ENCODE peak calls at places on chromosomes 6 and 20, in four cellular contexts. J is GM12878, U is A549, D is K562. P is an unnamed sample.
A peak's percentile ranks its signal among the peaks of the same experiment; 100 is the strongest.

GRCh38 chr20:57619053-57619831 is 984 bp downstream of the ZBP1 start:
- DNase-seq in D (no peak), U (no peak), J (peak; percentile 93), P (no peak)

GRCh38 chr6:169096326-169096882 is 157.2 kb downstream of the THBS2 start:
- DNase-seq in D (no peak), J (no peak), U (no peak), P (no peak)

GRCh38 chr6:69820438-69820837 is 23.6 kb upstream of the LMBRD1 start:
- DNase-seq in J (no peak), U (no peak), D (no peak), P (no peak)

GRCh38 chr20:58145506-58146080 is 82.9 kb downstream of the ANKRD60 start:
- DNase-seq in D (no peak), U (no peak), J (no peak), P (no peak)

GRCh38 chr6:153108320-153108719 is 22.8 kb downstream of the RGS17 start:
- DNase-seq in U (no peak), D (no peak), J (no peak), P (no peak)

GRCh38 chr20:53918949-53919361 is 151.4 kb downstream of the BCAS1 start:
- DNase-seq in J (no peak), D (peak; percentile 48), U (no peak), P (no peak)

GRCh38 chr20:35992713-35993335 is 24.4 kb downstream of the CNBD2 start:
- DNase-seq in D (peak; percentile 85), J (peak; percentile 9), U (peak; percentile 87), P (peak; percentile 58)

GRCh38 chr20:18928626-18929025 is 115.0 kb downstream of the SCP2D1 start:
- DNase-seq in D (no peak), U (no peak), J (no peak), P (no peak)

GRCh38 chr20:38870733-38871559 is 55.3 kb upstream of the FAM83D start:
- DNase-seq in U (peak; percentile 49), D (peak; percentile 40), J (no peak), P (peak; percentile 1)

GRCh38 chr20:57821930-57822329 is 112.1 kb upstream of the PMEPA1 start:
- DNase-seq in D (no peak), J (no peak), U (no peak), P (no peak)

GRCh38 chr6:35343835-35344550 is 1.6 kb downstream of the PPARD start:
- DNase-seq in J (no peak), D (no peak), U (no peak), P (no peak)

GRCh38 chr20:45308078-45308778 is at the start of gene MATN4:
- DNase-seq in D (no peak), J (no peak), U (no peak), P (no peak)

GRCh38 chr6:47153066-47153755 is 111.1 kb upstream of the ADGRF1 start:
- DNase-seq in U (peak; percentile 48), D (no peak), J (no peak), P (peak; percentile 33)
- TF ChIP-seq ELK1 in U (no peak), D (no peak), J (no peak), P (no peak)

DNA sequence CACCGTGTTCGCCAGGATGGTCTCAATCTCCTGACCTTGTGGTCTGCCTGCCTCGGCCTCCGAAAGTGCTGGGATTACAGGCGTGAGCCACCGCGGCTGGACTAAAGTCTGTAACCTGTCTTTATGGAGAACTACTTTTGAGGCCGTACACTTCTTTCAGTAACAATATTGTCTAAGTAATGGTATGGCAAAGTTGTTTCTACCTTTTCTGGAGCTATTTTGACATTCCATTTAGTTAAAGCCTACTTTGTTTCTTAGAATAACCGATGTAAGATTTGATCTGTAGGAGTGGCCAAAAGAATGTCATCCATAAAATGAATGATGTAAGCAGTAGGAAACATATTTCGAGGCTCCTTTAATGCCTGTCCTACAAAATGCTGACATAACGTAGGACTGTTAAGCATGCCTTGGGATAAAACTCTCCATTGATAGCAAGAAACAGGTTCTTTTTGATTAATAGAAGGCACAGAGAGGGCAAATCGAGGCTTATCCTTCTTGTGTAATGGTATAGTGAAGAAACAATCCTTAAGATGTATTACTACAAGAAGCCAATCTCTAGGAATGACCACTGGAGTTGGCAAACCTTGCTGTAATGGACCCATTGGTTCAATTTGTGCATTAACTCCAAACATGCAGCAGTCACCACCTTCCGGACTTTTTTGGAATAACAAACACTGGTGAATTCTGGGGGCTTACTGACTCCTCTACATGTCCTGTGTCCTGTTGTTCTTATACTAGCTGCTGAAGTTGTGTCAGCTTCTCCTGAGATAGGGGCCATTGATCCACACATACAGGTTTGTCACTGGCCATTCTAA is 35.9 kb downstream of the HLA-DRA start:
- DNase-seq in U (no peak), D (no peak), J (no peak), P (no peak)
- TF ChIP-seq ELK1 in U (no peak), D (no peak), J (no peak), P (no peak)

GRCh38 chr6:12849420-12850200 is 133.0 kb downstream of the PHACTR1 start:
- DNase-seq in U (no peak), D (no peak), J (no peak), P (no peak)
- TF ChIP-seq ELK1 in U (no peak), D (no peak), J (no peak), P (no peak)

DNA sequence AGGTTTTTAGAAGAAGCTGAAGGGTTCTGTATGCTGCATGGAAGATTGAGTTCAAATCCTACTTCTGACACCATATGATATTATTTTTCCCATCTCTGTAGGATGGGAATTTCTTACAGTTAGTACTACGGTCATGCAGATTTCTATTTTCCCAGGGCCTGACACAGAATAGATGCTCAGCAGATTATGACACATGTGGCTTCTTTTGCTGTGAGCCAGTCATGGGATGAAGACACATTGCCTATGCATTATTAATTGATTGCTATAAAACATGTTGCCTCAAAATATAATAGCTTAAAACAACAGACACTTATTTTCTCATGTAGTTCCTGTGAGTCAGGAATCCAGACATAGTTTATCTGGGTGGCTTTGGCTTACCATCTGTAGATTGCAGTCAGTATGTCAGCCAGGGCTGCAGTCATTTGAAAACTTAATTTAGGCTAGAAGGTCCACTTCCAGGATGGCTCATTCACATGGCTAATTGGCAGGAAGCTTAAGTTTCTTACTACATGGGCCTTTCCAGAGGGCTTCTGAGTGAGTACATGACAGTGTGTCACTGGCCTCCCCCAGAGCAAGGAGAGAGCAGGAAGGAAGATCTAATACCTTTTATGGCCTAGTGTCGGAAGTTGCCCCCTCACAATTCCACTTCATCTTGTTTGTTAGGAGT is 29.5 kb downstream of the TOP1 start:
- DNase-seq in U (no peak), D (no peak), J (no peak), P (peak; percentile 93)
- TF ChIP-seq ELK1 in U (no peak), D (no peak), J (no peak), P (peak; percentile 51)

DNA sequence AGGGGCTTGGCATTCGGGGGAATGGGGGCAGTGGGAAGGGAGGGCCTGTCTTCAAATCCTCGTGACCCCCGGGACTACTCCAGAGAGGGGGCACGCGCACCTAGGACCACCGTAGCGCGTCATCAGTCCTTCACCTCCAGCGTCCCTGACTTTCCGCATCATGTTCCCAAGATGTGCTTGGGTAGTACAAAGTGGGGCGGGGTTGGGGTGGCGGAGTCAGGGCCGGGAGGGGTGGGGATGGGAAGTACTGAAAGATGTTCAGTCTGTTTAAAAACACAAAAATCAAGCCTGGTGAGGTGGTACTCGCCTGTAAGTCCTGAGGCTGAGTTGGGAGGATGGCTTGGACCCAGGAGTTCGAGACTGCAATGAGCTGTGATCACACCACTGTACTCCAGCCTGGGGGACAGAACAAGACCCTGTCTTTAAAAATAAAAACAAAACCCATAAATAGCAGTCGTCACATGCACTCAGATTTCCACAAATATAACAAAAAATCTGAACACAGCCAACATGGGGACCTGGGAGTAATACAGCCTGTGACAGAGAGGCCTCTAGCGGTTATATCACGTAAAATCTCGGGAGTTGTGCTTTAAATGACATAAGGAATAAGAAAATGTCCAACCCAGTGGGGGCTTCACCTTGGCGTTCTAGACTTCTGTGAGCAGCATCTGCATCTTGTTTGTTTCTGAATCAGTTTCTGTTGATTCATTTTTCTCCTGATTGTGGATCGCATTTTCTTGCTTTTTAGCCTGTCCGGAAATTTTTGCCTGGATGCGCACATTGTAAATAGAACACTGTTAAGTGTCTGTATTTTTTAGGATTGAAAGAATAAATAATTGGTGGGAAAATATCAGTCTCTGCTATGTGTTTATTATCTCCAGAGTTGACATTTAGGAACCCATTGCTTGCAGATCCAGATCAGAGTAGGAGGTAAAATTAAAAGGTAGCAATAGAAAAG is 698 bp upstream of the LRP11 start:
- DNase-seq in D (peak; percentile 70), J (no peak), U (peak; percentile 52), P (peak; percentile 77)
- TF ChIP-seq ELK1 in D (no peak), J (no peak), U (no peak), P (no peak)

GRCh38 chr6:26474439-26474881 is 16.7 kb downstream of the BTN2A1 start:
- DNase-seq in D (no peak), J (no peak), U (no peak), P (no peak)
- TF ChIP-seq ELK1 in D (no peak), J (no peak), U (no peak), P (no peak)